ENCODE peak calls at places on chromosomes 7 and 10, in ten cellular contexts. Y, L, M, G, C, F, X, T, E and N are unnamed samples.

GRCh38 chr7:142412551-142413193 is 154.8 kb upstream of the PRSS58 start:
- DNase-seq in T (peak), X (peak), Y (no peak), E (peak), F (peak), L (no peak), C (peak), G (peak), M (no peak), N (peak)

GRCh38 chr10:112755446-112756117 is 194.5 kb upstream of the TCF7L2 start:
- DNase-seq in X (no peak), T (no peak), L (no peak), E (no peak), F (no peak), G (no peak), C (no peak), Y (no peak), M (no peak), N (no peak)

GRCh38 chr7:75048435-75049379 is 24.9 kb downstream of the RCC1L start:
- DNase-seq in F (no peak), G (no peak), Y (no peak), T (no peak), C (no peak), X (no peak), L (no peak), M (no peak), E (no peak), N (no peak)

GRCh38 chr10:127069436-127069835 is 127.0 kb downstream of the INSYN2A start:
- DNase-seq in G (no peak), Y (no peak), L (no peak), C (no peak), E (no peak), M (no peak), T (no peak), F (no peak), X (no peak), N (no peak)

GRCh38 chr10:12699258-12699700 is 302.2 kb downstream of the CCDC3 start:
- DNase-seq in C (no peak), Y (no peak), G (no peak), X (no peak), M (no peak), L (no peak), F (no peak), T (peak), E (peak), N (no peak)

GRCh38 chr10:132102717-132103110 is 37.0 kb downstream of the JAKMIP3 start:
- DNase-seq in F (no peak), T (no peak), X (no peak), Y (no peak), L (no peak), E (no peak), M (no peak), C (no peak), G (no peak), N (no peak)

GRCh38 chr10:3534433-3534832 is 250.6 kb downstream of the KLF6 start:
- DNase-seq in F (no peak), L (no peak), Y (no peak), T (no peak), G (no peak), C (peak), X (no peak), M (no peak), E (no peak), N (no peak)

GRCh38 chr7:45495618-45496017 is 78.5 kb upstream of the ADCY1 start:
- DNase-seq in G (no peak), E (no peak), L (no peak), T (no peak), F (no peak), C (no peak), X (no peak), Y (no peak), M (no peak), N (no peak)

GRCh38 chr10:36489181-36489927 is 636.0 kb upstream of the ANKRD30A start:
- DNase-seq in G (no peak), E (peak), M (no peak), F (no peak), Y (no peak), C (peak), T (peak), X (no peak), L (no peak), N (no peak)

GRCh38 chr7:13532028-13532753 is 457.3 kb downstream of the ETV1 start:
- DNase-seq in L (no peak), C (no peak), E (peak), X (no peak), M (no peak), Y (no peak), F (no peak), T (no peak), G (peak), N (no peak)

GRCh38 chr7:101666293-101666692 is 37.2 kb upstream of the MYL10 start:
- DNase-seq in G (no peak), M (no peak), F (no peak), C (no peak), L (no peak), X (no peak), T (no peak), E (no peak), Y (no peak), N (no peak)

GRCh38 chr10:113854757-113855626 is 531 bp downstream of the NHLRC2 start:
- DNase-seq in X (no peak), E (peak), T (peak), C (peak), G (peak), L (peak), M (peak), F (peak), Y (no peak), N (peak)

GRCh38 chr10:86109421-86109820 is 257.2 kb downstream of the GRID1 start:
- DNase-seq in E (no peak), C (no peak), L (no peak), T (no peak), F (no peak), X (no peak), Y (no peak), M (no peak), G (no peak), N (no peak)

GRCh38 chr7:154451480-154452457 is 399.6 kb downstream of the DPP6 start:
- DNase-seq in F (no peak), G (no peak), X (no peak), M (no peak), L (no peak), C (no peak), E (no peak), T (no peak), Y (no peak), N (no peak)

GRCh38 chr7:128056901-128057300 is 25.7 kb upstream of the LRRC4 start:
- DNase-seq in G (peak), T (peak), X (no peak), L (no peak), C (peak), E (peak), M (no peak), Y (no peak), F (peak), N (no peak)

GRCh38 chr10:23525406-23525805 is 86.5 kb downstream of the OTUD1 start:
- DNase-seq in G (peak), T (peak), C (no peak), M (no peak), L (no peak), X (no peak), F (peak), E (peak), Y (no peak), N (no peak)

GRCh38 chr10:26799342-26799741 is 61.4 kb downstream of the ABI1 start:
- DNase-seq in C (no peak), F (no peak), L (no peak), T (no peak), M (no peak), G (no peak), E (no peak), X (no peak), Y (no peak), N (no peak)

GRCh38 chr10:122637371-122637770 is 62.3 kb downstream of the C10orf120 start:
- DNase-seq in T (no peak), E (peak), L (no peak), F (no peak), X (no peak), M (no peak), G (no peak), C (no peak), Y (peak), N (no peak)

GRCh38 chr10:131245475-131246059 is 66.0 kb downstream of the TCERG1L start:
- DNase-seq in Y (no peak), F (no peak), E (no peak), C (no peak), L (no peak), M (peak), T (no peak), X (no peak), G (no peak), N (no peak)

GRCh38 chr10:101273330-101273729 is 44.1 kb upstream of the LBX1 start:
- DNase-seq in X (no peak), Y (no peak), G (no peak), L (no peak), E (no peak), F (peak), M (no peak), C (no peak), T (no peak), N (no peak)

GRCh38 chr10:93718937-93719725 is 16.7 kb upstream of the FRA10AC1 start:
- DNase-seq in L (no peak), Y (no peak), C (no peak), G (no peak), E (peak), X (no peak), M (no peak), F (no peak), T (no peak), N (no peak)

GRCh38 chr10:11993834-11994468 is 48.7 kb downstream of the UPF2 start:
- DNase-seq in X (no peak), L (no peak), F (no peak), C (no peak), T (no peak), E (no peak), M (no peak), Y (no peak), G (no peak), N (no peak)

GRCh38 chr7:62361-63116 is 129.8 kb upstream of the FAM20C start:
- DNase-seq in X (no peak), M (no peak), T (no peak), G (no peak), E (no peak), F (no peak), L (peak), C (no peak), Y (no peak), N (no peak)

GRCh38 chr7:23117841-23118240 is 12.3 kb downstream of the KLHL7 start:
- DNase-seq in F (no peak), X (no peak), Y (no peak), G (no peak), T (no peak), M (no peak), E (no peak), L (no peak), C (no peak), N (no peak)

GRCh38 chr10:123729523-123729922 is 63.4 kb downstream of the GPR26 start:
- DNase-seq in T (no peak), G (no peak), E (no peak), M (no peak), C (no peak), L (no peak), F (no peak), X (no peak), Y (no peak), N (no peak)

GRCh38 chr10:78691301-78692030 is 377.3 kb upstream of the ZMIZ1 start:
- DNase-seq in E (no peak), T (no peak), C (no peak), G (no peak), L (no peak), M (no peak), F (no peak), X (no peak), Y (no peak), N (no peak)

GRCh38 chr7:17427924-17428323 is 129.5 kb downstream of the AHR start:
- DNase-seq in Y (no peak), L (no peak), M (no peak), C (no peak), E (no peak), X (no peak), T (no peak), F (no peak), G (no peak), N (no peak)

GRCh38 chr7:25121599-25121998 is 3.5 kb downstream of the CYCS start:
- DNase-seq in T (no peak), X (no peak), M (no peak), E (no peak), F (no peak), G (no peak), L (no peak), Y (no peak), C (no peak), N (no peak)

GRCh38 chr10:123882681-123883445 is 8.7 kb downstream of the CPXM2 start:
- DNase-seq in T (no peak), E (no peak), X (no peak), L (no peak), F (no peak), G (no peak), Y (no peak), C (no peak), M (peak), N (no peak)

GRCh38 chr7:114021135-114021534 is 102.3 kb upstream of the PPP1R3A start:
- DNase-seq in L (no peak), Y (no peak), C (no peak), E (no peak), F (no peak), M (no peak), T (no peak), X (no peak), G (no peak), N (no peak)

GRCh38 chr7:28068811-28069216 is 111.8 kb downstream of the JAZF1 start:
- DNase-seq in T (peak), L (no peak), E (peak), M (no peak), F (peak), G (no peak), C (peak), Y (no peak), X (no peak), N (no peak)